ENCODE peak calls at places on chromosomes 6 and 20, in five cellular contexts. X, L, Q, O and T are unnamed samples.

GRCh38 chr20:36310215-36310981 is 4.3 kb downstream of the DLGAP4 start:
- DNase-seq in Q (no peak), O (no peak), X (peak; percentile 71), L (no peak), T (no peak)

GRCh38 chr20:38180781-38181180 is 15.7 kb upstream of the TGM2 start:
- DNase-seq in O (no peak), Q (no peak), X (peak; percentile 62), L (peak; percentile 95), T (no peak)

GRCh38 chr6:119463081-119463626 is 113.6 kb upstream of the MAN1A1 start:
- DNase-seq in L (no peak), X (no peak), Q (no peak), O (no peak), T (no peak)

GRCh38 chr6:111810321-111811235 is 62.7 kb downstream of the FYN start:
- DNase-seq in L (no peak), O (no peak), X (no peak), Q (no peak), T (no peak)

GRCh38 chr6:165748390-165748789 is 85.3 kb upstream of the PDE10A start:
- DNase-seq in X (no peak), Q (no peak), O (no peak), L (no peak), T (no peak)

GRCh38 chr20:18739785-18740184 is 73.8 kb upstream of the SCP2D1 start:
- DNase-seq in L (no peak), O (no peak), Q (no peak), X (no peak), T (no peak)

GRCh38 chr6:12545837-12546658 is 170.5 kb upstream of the PHACTR1 start:
- DNase-seq in L (peak; percentile 93), X (no peak), O (peak; percentile 6), Q (no peak), T (no peak)

GRCh38 chr6:35485402-35485877 is 11.4 kb downstream of the TEAD3 start:
- DNase-seq in O (no peak), X (peak; percentile 85), L (peak; percentile 80), Q (no peak), T (no peak)

GRCh38 chr6:16301511-16301910 is 63.1 kb downstream of the GMPR start:
- DNase-seq in Q (no peak), L (no peak), X (no peak), O (no peak), T (no peak)

GRCh38 chr20:12383770-12384304 is 466.1 kb downstream of the BTBD3 start:
- DNase-seq in L (peak; percentile 87), Q (no peak), O (no peak), X (no peak), T (no peak)

GRCh38 chr20:58017970-58018530 is 210.4 kb downstream of the ANKRD60 start:
- DNase-seq in L (no peak), O (no peak), Q (no peak), X (peak; percentile 80), T (no peak)
- H3K4me1 ChIP-seq in L (peaks cover 58% of the 10 kb centered on the region), O (peaks cover 50% of the 10 kb centered on the region), Q (peaks cover 12% of the 10 kb centered on the region), X (peaks cover 45% of the 10 kb centered on the region), T (no peaks in the 10 kb centered on the region)

GRCh38 chr6:41654433-41655020 is 16.3 kb downstream of the MDFI start:
- DNase-seq in X (no peak), Q (no peak), O (no peak), L (no peak), T (no peak)
- H3K27ac ChIP-seq in X (no peak overlapping the region), Q (no peak overlapping the region), O (no peak overlapping the region), L (no peak overlapping the region), T (no peak overlapping the region)

DNA sequence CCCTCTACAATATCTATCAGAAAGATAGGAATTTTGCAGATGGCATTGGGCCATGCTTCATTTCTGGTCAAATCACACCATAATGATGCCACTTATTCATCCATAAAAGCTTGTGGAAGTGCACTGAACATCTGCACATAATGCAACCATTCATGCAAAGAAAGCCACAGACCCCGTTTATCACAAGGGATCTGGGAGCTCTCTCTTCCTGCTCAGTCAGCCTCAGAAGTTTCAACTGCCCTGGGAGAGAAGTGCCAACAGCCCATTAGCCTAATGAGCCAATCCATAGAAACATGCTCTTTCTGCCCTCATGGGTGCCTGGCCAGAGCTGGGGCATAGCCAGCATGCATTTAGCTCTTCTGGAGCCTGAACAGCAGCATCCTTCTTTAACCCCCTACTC is 85.8 kb downstream of the SLC35F1 start:
- DNase-seq in L (no peak), X (no peak), O (no peak), Q (no peak), T (no peak)
- H3K4me1 ChIP-seq in L (no peaks in the 10 kb centered on the region), X (no peaks in the 10 kb centered on the region), O (no peaks in the 10 kb centered on the region), Q (no peaks in the 10 kb centered on the region), T (no peaks in the 10 kb centered on the region)

GRCh38 chr6:2794171-2794730 is 29.1 kb downstream of the WRNIP1 start:
- DNase-seq in Q (no peak), X (no peak), O (no peak), L (peak; percentile 76), T (no peak)

GRCh38 chr6:2790588-2790987 is 25.4 kb downstream of the WRNIP1 start:
- DNase-seq in L (peak; percentile 30), O (no peak), X (no peak), Q (no peak), T (no peak)

GRCh38 chr6:2791124-2792050 is 26.2 kb downstream of the WRNIP1 start:
- DNase-seq in O (peak; percentile 75), L (peak; percentile 93), Q (peak; percentile 29), X (no peak), T (no peak)

GRCh38 chr6:2793491-2794151 is 28.4 kb downstream of the WRNIP1 start:
- DNase-seq in Q (no peak), X (no peak), O (no peak), L (peak; percentile 31), T (no peak)

DNA sequence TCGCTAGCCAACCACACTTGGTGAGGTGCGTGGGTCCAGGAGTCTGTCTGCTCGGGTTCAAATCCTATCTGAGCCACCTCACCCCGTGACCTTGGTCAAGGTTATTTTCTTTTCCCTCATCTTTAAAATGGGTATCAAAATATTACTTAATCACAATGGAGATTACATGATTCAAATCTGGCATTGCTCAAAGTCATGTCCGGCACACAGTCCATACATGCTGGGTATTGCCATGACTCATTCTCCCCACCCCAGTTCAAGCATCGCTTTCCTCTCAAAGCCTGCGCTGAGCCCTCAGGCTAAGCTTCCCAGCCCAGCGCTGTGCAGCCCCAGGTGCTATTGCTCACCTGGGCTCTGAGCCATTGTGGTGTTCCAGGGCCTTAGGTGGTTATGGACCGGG is 27.1 kb downstream of the WRNIP1 start:
- DNase-seq in X (no peak), L (peak; percentile 34), O (peak; percentile 27), Q (no peak), T (no peak)
- H3K27ac ChIP-seq in X (peak overlapping the region; percentile 40), L (peak overlapping the region; percentile 98), O (no peak overlapping the region), Q (no peak overlapping the region), T (no peak overlapping the region)

GRCh38 chr6:116106146-116106545 is 5.5 kb downstream of the NT5DC1 start:
- DNase-seq in L (no peak), X (no peak), Q (no peak), O (no peak), T (no peak)
- H3K4me1 ChIP-seq in L (peaks cover 11% of the 10 kb centered on the region), X (peaks cover 8% of the 10 kb centered on the region), Q (peaks cover 20% of the 10 kb centered on the region), O (peaks cover 12% of the 10 kb centered on the region), T (peaks cover 22% of the 10 kb centered on the region)

GRCh38 chr20:62697468-62697912 is 11.1 kb upstream of the NTSR1 start:
- DNase-seq in X (peak; percentile 79), Q (no peak), O (no peak), L (no peak), T (no peak)
- H3K27ac ChIP-seq in X (no peak overlapping the region), Q (no peak overlapping the region), O (no peak overlapping the region), L (no peak overlapping the region), T (no peak overlapping the region)

DNA sequence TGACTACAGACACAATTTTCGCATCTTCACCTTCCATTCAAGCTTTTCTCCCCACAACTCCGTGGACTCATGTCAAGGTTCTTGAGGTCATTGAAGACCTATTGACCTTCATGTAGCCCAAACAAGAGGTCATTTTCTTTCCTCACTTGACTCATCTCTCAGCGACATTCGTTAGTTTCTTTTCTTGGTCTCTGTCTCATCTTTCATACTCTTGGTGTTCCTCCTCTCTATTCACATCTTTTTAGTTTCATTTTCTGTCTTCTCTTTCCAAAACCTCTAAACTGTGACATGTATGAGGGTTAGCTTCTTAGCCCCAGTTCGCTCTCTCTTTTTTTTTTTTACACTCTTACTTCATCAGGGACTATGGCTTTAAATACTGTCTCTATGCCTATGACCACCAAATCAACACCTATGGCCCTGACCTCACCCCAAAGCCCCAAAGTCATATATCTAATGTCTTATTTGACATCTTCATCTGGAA is 128.6 kb upstream of the BACH2 start:
- DNase-seq in Q (no peak), X (no peak), L (no peak), O (no peak), T (no peak)
- H3K4me1 ChIP-seq in Q (no peaks in the 10 kb centered on the region), X (peaks cover 2% of the 10 kb centered on the region), L (no peaks in the 10 kb centered on the region), O (no peaks in the 10 kb centered on the region), T (no peaks in the 10 kb centered on the region)

GRCh38 chr6:154445417-154445816 is 65.1 kb downstream of the CNKSR3 start:
- DNase-seq in O (no peak), L (no peak), X (no peak), Q (no peak), T (no peak)

GRCh38 chr6:154450498-154450897 is 60.0 kb downstream of the CNKSR3 start:
- DNase-seq in Q (no peak), L (no peak), O (no peak), X (no peak), T (no peak)

GRCh38 chr6:154448448-154449096 is 61.9 kb downstream of the CNKSR3 start:
- DNase-seq in Q (no peak), X (no peak), L (no peak), O (no peak), T (no peak)

GRCh38 chr6:154446984-154447383 is 63.5 kb downstream of the CNKSR3 start:
- DNase-seq in X (no peak), Q (no peak), L (no peak), O (no peak), T (no peak)

DNA sequence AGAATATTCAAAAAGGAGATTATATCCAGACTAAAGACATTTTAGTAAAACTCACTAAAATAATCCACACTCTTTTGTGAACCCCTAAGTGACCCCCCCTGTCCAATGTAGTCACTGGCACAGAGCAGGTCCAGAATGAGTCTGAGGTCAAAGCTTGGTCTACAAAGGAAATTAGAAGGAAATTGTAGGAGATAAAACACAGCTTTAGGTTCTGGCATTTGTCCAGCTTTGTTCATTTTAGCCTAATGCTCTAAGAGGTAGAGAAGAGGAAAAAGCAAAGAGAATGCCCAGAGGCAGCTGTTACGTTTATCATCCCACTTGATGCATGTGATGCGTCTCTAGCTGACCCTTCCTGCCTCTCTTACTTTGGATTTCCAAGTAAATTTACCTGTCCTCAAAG is 62.6 kb downstream of the CNKSR3 start:
- DNase-seq in O (no peak), X (no peak), L (no peak), Q (no peak), T (no peak)
- H3K27ac ChIP-seq in O (no peak overlapping the region), X (no peak overlapping the region), L (no peak overlapping the region), Q (no peak overlapping the region), T (no peak overlapping the region)